ENCODE peak calls at places on chromosome 18, in six cellular contexts. L is IMR-90, H is fibroblast of gingiva, I is chondrocyte, C is HTR-8/SVneo, D is C1 segment of cervical spinal cord. S is an unnamed sample.

GRCh38 chr18:59878644-59879043 is 21.2 kb upstream of the PMAIP1 start:
- DNase-seq in I (no peak), H (no peak), L (peak; percentile 69), D (no peak), C (no peak), S (no peak)

GRCh38 chr18:74221081-74221480 is 70.7 kb downstream of the CYB5A start:
- DNase-seq in C (no peak), L (no peak), I (no peak), D (no peak), H (no peak), S (no peak)

GRCh38 chr18:21672868-21673267 is 31.7 kb downstream of the ABHD3 start:
- DNase-seq in L (peak; percentile 76), D (no peak), I (no peak), H (peak; percentile 21), C (peak; percentile 49), S (peak; percentile 88)

GRCh38 chr18:59659486-59660187 is 37.6 kb downstream of the CCBE1 start:
- DNase-seq in D (no peak), H (no peak), C (no peak), I (no peak), L (peak; percentile 50), S (no peak)

GRCh38 chr18:22489694-22490093 is 72.0 kb upstream of the CTAGE1 start:
- DNase-seq in C (no peak), L (peak; percentile 46), H (no peak), D (no peak), I (no peak), S (no peak)

GRCh38 chr18:50155406-50155805 is 39.5 kb downstream of the MYO5B start:
- DNase-seq in L (no peak), I (no peak), D (no peak), C (no peak), H (no peak), S (no peak)

GRCh38 chr18:31041346-31042067 is 1.0 kb downstream of the DSC3 start:
- DNase-seq in L (no peak), H (no peak), C (no peak), D (no peak), I (peak; percentile 82), S (no peak)

GRCh38 chr18:12236934-12237832 is 17.0 kb upstream of the CIDEA start:
- DNase-seq in L (peak; percentile 36), D (peak; percentile 38), I (no peak), C (peak; percentile 62), H (peak; percentile 40), S (no peak)

GRCh38 chr18:11310476-11311086 is 161.2 kb upstream of the PIEZO2 start:
- DNase-seq in D (no peak), H (peak; percentile 43), I (no peak), C (no peak), L (peak; percentile 49), S (no peak)

GRCh38 chr18:45197526-45197970 is 417.7 kb upstream of the SLC14A2 start:
- DNase-seq in H (no peak), C (no peak), D (no peak), L (peak; percentile 46), I (no peak), S (peak; percentile 52)

GRCh38 chr18:11147371-11147860 is 2.0 kb downstream of the PIEZO2 start:
- DNase-seq in D (no peak), C (no peak), H (no peak), L (no peak), I (no peak), S (no peak)

GRCh38 chr18:12239426-12239825 is 14.7 kb upstream of the CIDEA start:
- DNase-seq in H (no peak), I (no peak), L (peak; percentile 31), C (no peak), D (no peak), S (no peak)

GRCh38 chr18:38887671-38888020 is 1322.0 kb upstream of the CELF4 start:
- DNase-seq in L (no peak), H (no peak), I (no peak), D (no peak), C (no peak), S (no peak)

GRCh38 chr18:57574866-57575265 is 11.6 kb downstream of the FECH start:
- DNase-seq in C (no peak), L (no peak), H (no peak), D (no peak), I (no peak), S (no peak)

GRCh38 chr18:1760901-1761300 is 810.4 kb downstream of the METTL4 start:
- DNase-seq in C (peak; percentile 3), H (no peak), I (no peak), D (no peak), L (no peak), S (no peak)

GRCh38 chr18:59303656-59304055 is 14.8 kb downstream of the CPLX4 start:
- DNase-seq in C (no peak), L (no peak), H (no peak), I (no peak), D (no peak), S (no peak)

GRCh38 chr18:78957140-78957539 is 22.5 kb upstream of the SALL3 start:
- DNase-seq in L (no peak), I (no peak), D (no peak), H (no peak), C (no peak), S (no peak)

GRCh38 chr18:27954226-27954625 is 222.7 kb downstream of the CDH2 start:
- DNase-seq in I (no peak), L (peak; percentile 89), C (no peak), D (no peak), H (peak; percentile 45), S (no peak)

GRCh38 chr18:35998967-35999366 is 26.5 kb downstream of the RMP24 start:
- DNase-seq in I (no peak), C (peak; percentile 1), L (no peak), H (no peak), D (no peak), S (no peak)

GRCh38 chr18:53261241-53261640 is 921.2 kb downstream of the DCC start:
- DNase-seq in C (no peak), D (no peak), H (no peak), L (no peak), I (no peak), S (no peak)

GRCh38 chr18:21739604-21740473 is 753 bp upstream of the MIB1 start:
- DNase-seq in C (no peak), H (no peak), D (no peak), L (no peak), I (no peak), S (no peak)

GRCh38 chr18:28766027-28766426 is 589.1 kb upstream of the CDH2 start:
- DNase-seq in D (no peak), L (peak; percentile 12), I (no peak), C (no peak), H (no peak), S (no peak)